ENCODE peak calls at places on chromosomes 12 and 14, in four cellular contexts. B is H1, N is lower lobe of right lung, E is PC-9. S is an unnamed sample.

GRCh38 chr12:124747426-124748161 is 116.1 kb downstream of the SCARB1 start:
- DNase-seq in E (peak; percentile 94), N (no peak), B (no peak), S (no peak)

GRCh38 chr12:127893875-127894635 is 372.9 kb upstream of the TMEM132C start:
- DNase-seq in B (peak; percentile 50), E (no peak), N (no peak), S (peak; percentile 14)

GRCh38 chr12:162467-163307 is 51.3 kb downstream of the SLC6A12 start:
- DNase-seq in N (no peak), B (no peak), E (no peak), S (peak; percentile 63)

GRCh38 chr14:65421201-65421981 is 8.9 kb downstream of the FUT8 start:
- DNase-seq in B (no peak), N (no peak), E (peak; percentile 62), S (no peak)

GRCh38 chr12:128657378-128657777 is 166.4 kb downstream of the SLC15A4 start:
- DNase-seq in N (no peak), E (no peak), B (no peak), S (no peak)

GRCh38 chr12:52201520-52201839 is 9.7 kb upstream of the KRT80 start:
- DNase-seq in N (peak; percentile 8), E (peak; percentile 12), B (no peak), S (no peak)

GRCh38 chr12:105418232-105418631 is 87.7 kb downstream of the C12orf75 start:
- DNase-seq in E (peak; percentile 73), N (no peak), B (no peak), S (no peak)

GRCh38 chr14:25518347-25518746 is 468.4 kb upstream of the STXBP6 start:
- DNase-seq in E (no peak), B (no peak), N (no peak), S (peak; percentile 36)

GRCh38 chr14:77181124-77181602 is 435 bp upstream of the TMEM63C start:
- DNase-seq in E (no peak), N (no peak), B (no peak), S (no peak)

GRCh38 chr12:15556411-15556810 is 232.8 kb downstream of the EPS8 start:
- DNase-seq in E (no peak), N (no peak), B (no peak), S (no peak)

GRCh38 chr12:12721251-12721689 is 4.1 kb downstream of the CDKN1B start:
- DNase-seq in B (no peak), N (no peak), E (no peak), S (no peak)

GRCh38 chr12:6699989-6700645 is 498 bp downstream of the PIANP start:
- DNase-seq in E (no peak), N (no peak), B (peak; percentile 79), S (peak; percentile 89)

GRCh38 chr14:32102968-32103367 is 25.9 kb downstream of the ARHGAP5 start:
- DNase-seq in E (no peak), N (no peak), B (no peak), S (no peak)

GRCh38 chr14:37601849-37602248 is 6.4 kb downstream of the TTC6 start:
- DNase-seq in N (no peak), B (no peak), E (no peak), S (no peak)

GRCh38 chr12:119593578-119594398 is at the start of gene TMEM233:
- DNase-seq in B (peak; percentile 73), N (peak; percentile 46), E (no peak), S (peak; percentile 69)

GRCh38 chr12:121124402-121125109 is 8.1 kb upstream of the P2RX7 start:
- DNase-seq in B (no peak), E (peak; percentile 99), N (no peak), S (no peak)

GRCh38 chr14:94027566-94028449 is 1.7 kb downstream of the OTUB2 start:
- DNase-seq in N (no peak), B (no peak), E (peak; percentile 83), S (no peak)

GRCh38 chr12:132557969-132558856 is 52.2 kb downstream of the LRCOL1 start:
- DNase-seq in E (no peak), B (no peak), N (no peak), S (no peak)

GRCh38 chr14:50943261-50943942 is 881 bp downstream of the PYGL start:
- DNase-seq in B (peak; percentile 66), E (peak; percentile 58), N (peak; percentile 70), S (no peak)

GRCh38 chr14:52412426-52412825 is 98.3 kb downstream of the PTGER2 start:
- DNase-seq in E (no peak), N (no peak), B (no peak), S (no peak)

GRCh38 chr12:124497039-124497438 is 70.4 kb downstream of the NCOR2 start:
- DNase-seq in N (no peak), B (no peak), E (no peak), S (no peak)

GRCh38 chr14:45651906-45652305 is 398.9 kb upstream of the MIS18BP1 start:
- DNase-seq in N (no peak), B (no peak), E (no peak), S (no peak)

GRCh38 chr12:4148418-4149056 is 125.0 kb upstream of the CCND2 start:
- DNase-seq in B (no peak), N (peak; percentile 77), E (no peak), S (no peak)

DNA sequence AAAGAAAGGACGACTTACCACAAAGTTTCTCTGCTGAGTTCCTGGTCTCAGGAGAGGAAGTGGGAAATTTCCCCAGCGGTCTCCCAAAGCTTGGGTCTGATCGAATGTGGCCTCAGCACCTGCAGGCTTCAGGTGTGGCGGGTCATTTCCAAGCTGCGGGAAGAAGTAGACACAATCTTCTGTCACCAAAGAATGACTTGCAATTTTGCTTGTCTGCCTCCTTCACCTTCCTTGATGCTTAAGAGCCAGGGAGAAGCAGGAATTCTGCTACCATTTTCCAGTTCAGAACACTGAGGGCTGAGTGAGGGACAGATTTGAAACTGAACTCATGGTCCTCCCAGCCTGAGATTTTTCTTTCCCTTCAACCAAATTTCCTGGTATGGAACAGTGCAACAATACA is 87.8 kb downstream of the RIMBP2 start:
- DNase-seq in B (no peak), N (no peak), E (no peak), S (no peak)
- TF ChIP-seq CTCF in B (no peak), N (no peak), E (no peak), S (no peak)

DNA sequence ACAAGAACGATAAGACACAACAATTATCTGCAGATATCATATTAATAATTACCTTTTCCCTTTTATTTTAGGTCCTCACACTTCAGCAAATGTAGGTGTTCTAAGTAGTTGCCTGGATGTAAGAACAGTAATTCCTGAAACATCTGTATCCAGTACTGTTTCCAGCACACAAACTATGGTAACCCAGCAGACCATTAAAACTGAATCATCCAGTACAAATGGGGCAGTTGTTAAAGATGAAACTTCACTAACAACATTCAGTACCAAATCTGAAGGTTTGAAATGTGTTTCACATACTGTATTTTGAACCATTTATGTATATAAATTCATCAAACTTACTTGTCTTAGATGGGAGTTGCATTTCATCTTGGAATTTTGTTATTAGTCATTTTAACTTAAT is 31.0 kb downstream of the HCFC2 start:
- DNase-seq in N (no peak), E (no peak), B (no peak), S (no peak)
- TF ChIP-seq CTCF in N (no peak), E (no peak), B (no peak), S (no peak)

GRCh38 chr12:41795910-41796309 is 348.8 kb downstream of the GXYLT1 start:
- DNase-seq in E (no peak), N (no peak), B (peak; percentile 51), S (peak; percentile 51)

GRCh38 chr12:41794341-41794740 is 350.3 kb downstream of the GXYLT1 start:
- DNase-seq in B (no peak), N (no peak), E (no peak), S (no peak)

GRCh38 chr12:41795066-41795465 is 349.6 kb downstream of the GXYLT1 start:
- DNase-seq in B (no peak), E (no peak), N (no peak), S (no peak)
- TF ChIP-seq CTCF in B (no peak), E (no peak), N (no peak), S (no peak)

GRCh38 chr12:49347307-49348237 is 884 bp downstream of the DNAJC22 start:
- DNase-seq in E (no peak), N (peak; percentile 76), B (peak; percentile 98), S (peak; percentile 91)
- TF ChIP-seq CTCF in E (peak; percentile 98), N (peak; percentile 97), B (peak; percentile 93), S (peak; percentile 100)

GRCh38 chr14:90815817-90816662 is at the start of gene TTC7B:
- DNase-seq in E (no peak), N (peak; percentile 65), B (peak; percentile 77), S (peak; percentile 81)
- TF ChIP-seq CTCF in E (no peak), N (no peak), B (peak; percentile 56), S (no peak)

S was measured in glutamatergic neuron.